ENCODE peak calls at places on chromosome 19, in four cellular contexts. One of them, this sample, is unnamed.

GRCh38 chr19:33271246-33272021 is 30.9 kb downstream of the CEBPA start:
- DNase-seq in HCT116: no peak
- DNase-seq in SK-N-SH: no peak
- DNase-seq in K562: no peak
- DNase-seq in this sample: no peak

GRCh38 chr19:28577199-28577598 is 635.8 kb downstream of the UQCRFS1 start:
- DNase-seq in SK-N-SH: no peak
- DNase-seq in K562: no peak
- DNase-seq in HCT116: no peak
- DNase-seq in this sample: no peak

GRCh38 chr19:32219881-32220552 is 125.4 kb upstream of the ZNF507 start:
- DNase-seq in HCT116: no peak
- DNase-seq in K562: no peak
- DNase-seq in SK-N-SH: no peak
- DNase-seq in this sample: no peak

GRCh38 chr19:7294571-7295212 is 478 bp upstream of the INSR start:
- DNase-seq in SK-N-SH: peak; percentile 86
- DNase-seq in K562: peak; percentile 71
- DNase-seq in HCT116: peak; percentile 75
- DNase-seq in this sample: peak; percentile 65

GRCh38 chr19:34686455-34686854 is 9.0 kb downstream of the ZNF302 start:
- DNase-seq in SK-N-SH: no peak
- DNase-seq in K562: no peak
- DNase-seq in HCT116: no peak
- DNase-seq in this sample: no peak

GRCh38 chr19:56141416-56141992 is 417 bp downstream of the ZNF444 start:
- DNase-seq in SK-N-SH: no peak
- DNase-seq in HCT116: no peak
- DNase-seq in K562: no peak
- DNase-seq in this sample: no peak

GRCh38 chr19:15869109-15869555 is 28.7 kb downstream of the CYP4F2 start:
- DNase-seq in SK-N-SH: peak; percentile 66
- DNase-seq in HCT116: peak; percentile 71
- DNase-seq in K562: peak; percentile 78
- DNase-seq in this sample: peak; percentile 60

GRCh38 chr19:40356681-40357595 is 8.4 kb downstream of the PLD3 start:
- DNase-seq in HCT116: no peak
- DNase-seq in SK-N-SH: no peak
- DNase-seq in K562: no peak
- DNase-seq in this sample: no peak

GRCh38 chr19:33470686-33471085 is 50.9 kb downstream of the PEPD start:
- DNase-seq in SK-N-SH: peak; percentile 53
- DNase-seq in K562: no peak
- DNase-seq in HCT116: no peak
- DNase-seq in this sample: no peak

GRCh38 chr19:873084-874019 is 13.9 kb downstream of the CFD start:
- DNase-seq in K562: peak; percentile 74
- DNase-seq in SK-N-SH: peak; percentile 68
- DNase-seq in HCT116: peak; percentile 56
- DNase-seq in this sample: no peak

DNA sequence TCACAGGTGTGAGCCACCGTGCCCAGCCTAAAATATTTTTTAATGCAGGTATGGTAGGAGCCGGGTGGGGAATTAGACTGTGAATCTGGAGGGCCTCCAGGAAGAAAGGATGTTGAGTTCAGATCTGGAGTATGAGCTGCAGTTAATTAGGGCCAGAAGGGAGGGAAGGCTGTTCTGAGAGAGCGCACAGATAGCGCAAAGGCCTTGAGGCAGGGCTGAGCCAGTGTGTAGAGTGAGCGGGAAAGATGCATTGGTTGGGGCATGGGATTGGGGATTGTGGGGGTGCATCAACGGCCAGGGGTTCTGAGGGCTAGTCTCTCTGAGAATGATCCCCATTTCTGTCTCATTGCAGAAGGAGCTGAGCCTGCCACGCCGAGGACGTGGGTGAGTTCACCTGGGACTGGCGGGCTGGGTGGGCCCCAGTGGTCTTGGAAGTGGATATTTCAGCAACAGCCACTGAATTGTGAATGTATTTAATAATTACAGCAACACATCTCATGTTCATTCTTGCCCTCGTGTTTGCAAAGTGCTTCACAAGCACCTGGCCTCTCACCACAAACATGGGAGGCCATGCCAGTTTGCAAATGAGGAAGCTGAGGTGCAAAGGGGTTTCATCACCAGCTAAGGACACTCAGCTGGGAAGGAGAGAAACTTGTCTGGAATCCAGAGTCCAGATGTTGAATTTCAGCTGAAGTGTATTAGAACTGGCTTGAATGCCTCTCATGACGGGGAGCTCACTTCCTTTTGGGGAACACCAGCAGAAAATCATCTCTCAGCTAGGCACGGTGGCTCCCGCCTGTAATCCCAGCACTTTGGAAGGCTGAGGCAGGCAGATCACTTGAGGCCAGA is 9.9 kb downstream of the MAST3 start:
- DNase-seq in K562: no peak
- DNase-seq in HCT116: no peak
- DNase-seq in SK-N-SH: peak; percentile 21
- DNase-seq in this sample: no peak
- TF ChIP-seq ELF1 in K562: no peak
- TF ChIP-seq ELF1 in HCT116: no peak
- TF ChIP-seq ELF1 in SK-N-SH: no peak
- TF ChIP-seq ELF1 in this sample: no peak

DNA sequence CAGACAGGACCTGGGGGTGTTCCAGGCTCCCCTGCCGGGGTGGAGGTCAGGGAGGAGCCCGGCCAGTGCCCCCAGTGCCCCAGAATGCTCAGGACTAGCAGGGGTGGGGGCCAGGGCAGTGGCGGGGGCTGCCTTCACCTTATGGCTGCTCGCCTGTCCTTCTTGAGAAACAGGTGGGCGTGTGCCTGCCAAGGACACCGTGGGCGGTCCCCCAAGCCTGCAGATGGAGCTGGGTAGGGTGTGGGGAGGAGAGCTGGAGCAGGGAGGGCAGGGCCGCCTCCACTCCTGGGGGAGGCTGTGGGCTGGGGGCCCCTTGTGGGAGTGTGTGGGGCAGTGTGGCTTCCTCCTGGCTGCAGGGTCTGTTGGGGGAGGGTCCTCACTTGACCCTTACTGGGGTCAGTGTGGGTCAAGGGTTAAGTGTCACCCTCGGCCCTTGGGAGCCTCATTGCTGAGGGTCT is 160.0 kb downstream of the KDM4B start:
- DNase-seq in HCT116: no peak
- DNase-seq in K562: no peak
- DNase-seq in SK-N-SH: no peak
- DNase-seq in this sample: no peak
- TF ChIP-seq ELF1 in HCT116: no peak
- TF ChIP-seq ELF1 in K562: no peak
- TF ChIP-seq ELF1 in SK-N-SH: no peak
- TF ChIP-seq ELF1 in this sample: no peak

GRCh38 chr19:13812544-13812943 is 17.3 kb downstream of the ZSWIM4 start:
- DNase-seq in SK-N-SH: no peak
- DNase-seq in HCT116: no peak
- DNase-seq in K562: no peak
- DNase-seq in this sample: no peak

GRCh38 chr19:13808856-13809255 is 13.6 kb downstream of the ZSWIM4 start:
- DNase-seq in HCT116: no peak
- DNase-seq in K562: no peak
- DNase-seq in SK-N-SH: no peak
- DNase-seq in this sample: no peak

GRCh38 chr19:13817018-13817614 is 21.9 kb downstream of the ZSWIM4 start:
- DNase-seq in SK-N-SH: no peak
- DNase-seq in K562: peak; percentile 88
- DNase-seq in HCT116: no peak
- DNase-seq in this sample: no peak

GRCh38 chr19:13814550-13814949 is 19.3 kb downstream of the ZSWIM4 start:
- DNase-seq in HCT116: no peak
- DNase-seq in SK-N-SH: no peak
- DNase-seq in K562: no peak
- DNase-seq in this sample: no peak

GRCh38 chr19:13813147-13813546 is 17.9 kb downstream of the ZSWIM4 start:
- DNase-seq in SK-N-SH: no peak
- DNase-seq in K562: no peak
- DNase-seq in HCT116: no peak
- DNase-seq in this sample: no peak
- TF ChIP-seq ELF1 in SK-N-SH: no peak
- TF ChIP-seq ELF1 in K562: no peak
- TF ChIP-seq ELF1 in HCT116: no peak
- TF ChIP-seq ELF1 in this sample: no peak

DNA sequence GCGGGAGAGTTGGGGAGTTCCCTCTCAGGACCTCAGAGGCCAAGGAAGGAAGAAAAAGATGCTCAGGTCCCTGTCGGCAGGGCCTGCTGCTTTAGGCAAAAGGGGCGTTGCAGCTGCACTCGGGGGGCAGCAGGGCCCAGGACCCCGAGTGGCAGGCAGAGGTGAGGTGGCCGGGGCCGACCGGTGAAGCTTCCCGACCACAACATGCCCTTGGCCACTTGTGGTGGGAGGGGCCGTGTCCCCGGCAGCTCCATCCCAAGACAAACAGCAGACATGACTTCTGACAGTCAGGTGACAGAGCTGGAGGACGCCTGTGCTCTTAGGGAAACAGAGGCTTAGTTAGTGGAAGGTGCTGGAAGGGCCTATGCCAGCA is 24.5 kb downstream of the BTBD2 start:
- DNase-seq in HCT116: no peak
- DNase-seq in K562: no peak
- DNase-seq in SK-N-SH: no peak
- DNase-seq in this sample: no peak
- TF ChIP-seq ELF1 in HCT116: no peak
- TF ChIP-seq ELF1 in K562: no peak
- TF ChIP-seq ELF1 in SK-N-SH: no peak
- TF ChIP-seq ELF1 in this sample: no peak

GRCh38 chr19:48455171-48455907 is at the start of gene KCNJ14:
- DNase-seq in K562: peak; percentile 51
- DNase-seq in SK-N-SH: no peak
- DNase-seq in HCT116: no peak
- DNase-seq in this sample: no peak

GRCh38 chr19:48458016-48458415 is 2.6 kb downstream of the KCNJ14 start:
- DNase-seq in HCT116: no peak
- DNase-seq in K562: no peak
- DNase-seq in SK-N-SH: no peak
- DNase-seq in this sample: no peak

GRCh38 chr19:48454150-48454730 is 1.1 kb upstream of the KCNJ14 start:
- DNase-seq in SK-N-SH: peak; percentile 30
- DNase-seq in HCT116: no peak
- DNase-seq in K562: no peak
- DNase-seq in this sample: no peak

GRCh38 chr19:48456864-48457263 is 1.5 kb downstream of the KCNJ14 start:
- DNase-seq in HCT116: no peak
- DNase-seq in K562: no peak
- DNase-seq in SK-N-SH: no peak
- DNase-seq in this sample: no peak

DNA sequence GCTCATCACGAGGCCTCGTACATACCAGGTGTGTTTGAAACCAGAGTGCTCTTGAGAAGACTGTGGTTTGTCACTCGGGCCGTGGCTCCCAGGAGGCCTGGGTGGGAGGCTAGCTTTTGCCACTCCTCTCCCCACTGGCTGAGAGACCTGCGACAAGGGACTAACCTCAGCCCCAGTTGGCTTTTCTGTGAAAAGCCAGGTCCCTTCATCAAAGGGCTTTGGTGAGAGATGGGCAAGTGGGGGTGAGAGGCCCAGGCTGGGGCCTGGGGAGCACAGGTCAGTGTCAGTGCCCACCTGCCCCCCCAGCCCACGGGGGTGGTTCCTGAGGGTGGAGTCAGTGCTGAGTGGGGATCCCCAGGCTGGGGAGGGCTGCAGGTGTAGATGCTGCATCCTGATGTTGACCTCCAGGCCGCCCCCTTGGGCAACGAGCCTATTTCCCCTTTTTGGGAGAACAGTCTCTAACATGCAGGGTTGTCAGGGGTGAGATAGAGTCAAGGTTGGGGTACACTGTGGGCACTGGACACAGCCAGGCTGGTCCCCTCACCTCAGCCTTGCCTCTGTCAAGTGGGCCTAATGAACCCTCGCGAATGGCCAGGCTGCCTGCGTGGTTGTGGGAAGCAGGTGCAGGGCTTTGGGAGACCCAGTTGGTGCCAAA is 661 bp downstream of the KCNJ14 start:
- DNase-seq in HCT116: no peak
- DNase-seq in SK-N-SH: peak; percentile 26
- DNase-seq in K562: no peak
- DNase-seq in this sample: no peak
- TF ChIP-seq ELF1 in HCT116: no peak
- TF ChIP-seq ELF1 in SK-N-SH: no peak
- TF ChIP-seq ELF1 in K562: no peak
- TF ChIP-seq ELF1 in this sample: no peak

GRCh38 chr19:38658462-38659306 is 11.2 kb downstream of the ACTN4 start:
- DNase-seq in SK-N-SH: no peak
- DNase-seq in HCT116: peak; percentile 83
- DNase-seq in K562: no peak
- DNase-seq in this sample: peak; percentile 95
- TF ChIP-seq ELF1 in SK-N-SH: no peak
- TF ChIP-seq ELF1 in HCT116: no peak
- TF ChIP-seq ELF1 in K562: no peak
- TF ChIP-seq ELF1 in this sample: no peak

DNA sequence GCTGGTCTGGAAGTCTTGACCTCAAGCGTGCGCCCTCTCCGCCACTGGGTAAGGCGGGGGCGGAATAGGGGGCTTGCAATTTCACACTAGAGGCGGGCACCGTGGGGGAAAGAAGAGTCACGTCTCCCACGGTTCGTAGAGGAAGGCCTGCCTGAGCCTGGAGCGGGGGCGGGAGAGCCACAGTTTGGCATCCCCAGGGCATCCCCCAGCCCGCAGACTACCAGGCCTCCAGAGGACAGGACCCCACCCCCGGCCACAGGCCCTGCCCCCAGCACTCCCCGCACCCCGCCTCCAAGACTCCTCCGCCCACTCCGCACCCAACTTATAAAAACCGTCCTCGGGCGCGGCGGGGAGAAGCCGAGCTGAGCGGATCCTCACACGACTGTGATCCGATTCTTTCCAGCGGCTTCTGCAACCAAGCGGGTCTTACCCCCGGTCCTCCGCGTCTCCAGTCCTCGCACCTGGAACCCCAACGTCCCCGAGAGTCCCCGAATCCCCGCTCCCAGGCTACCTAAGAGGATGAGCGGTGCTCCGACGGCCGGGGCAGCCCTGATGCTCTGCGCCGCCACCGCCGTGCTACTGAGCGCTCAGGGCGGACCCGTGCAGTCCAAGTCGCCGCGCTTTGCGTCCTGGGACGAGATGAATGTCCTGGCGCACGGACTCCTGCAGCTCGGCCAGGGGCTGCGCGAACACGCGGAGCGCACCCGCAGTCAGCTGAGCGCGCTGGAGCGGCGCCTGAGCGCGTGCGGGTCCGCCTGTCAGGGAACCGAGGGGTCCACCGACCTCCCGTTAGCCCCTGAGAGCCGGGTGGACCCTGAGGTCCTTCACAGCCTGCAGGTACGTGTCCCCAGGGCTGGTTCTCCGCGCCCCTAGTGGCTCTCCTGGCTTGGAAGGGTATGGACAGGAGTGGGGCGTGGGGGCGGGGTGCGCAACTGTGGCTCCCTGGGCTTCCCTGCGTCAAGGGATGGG is at the start of gene ANGPTL4:
- DNase-seq in SK-N-SH: peak; percentile 86
- DNase-seq in K562: peak; percentile 76
- DNase-seq in HCT116: peak; percentile 63
- DNase-seq in this sample: no peak
- TF ChIP-seq ELF1 in SK-N-SH: no peak
- TF ChIP-seq ELF1 in K562: no peak
- TF ChIP-seq ELF1 in HCT116: no peak
- TF ChIP-seq ELF1 in this sample: no peak

This sample was measured in HepG2.